ENCODE peak calls at places on chromosomes 13 and 19, in ten cellular contexts. N is AG09319; F is SW 1271; H is fibroblast of mammary gland; P is naive thymus-derived CD4-positive, alpha-beta T cell; U is stimulated activated CD8-positive, alpha-beta memory T cell treated with anti-CD3 and anti-CD28 coated beads, Interleukin-15, amount 100 ng/mL, for 1 hour; Z is effector CD4-positive, alpha-beta T cell; T is NCI-H1436 treated with DMSO at 0.1 percent for 48 hours; L is OCI-LY7; O is fibroblast of the conjunctiva. I is an unnamed sample.

GRCh38 chr19:24142771-24143170 is 55.8 kb downstream of the ZNF254 start:
- DNase-seq in N (no peak), F (no peak), H (no peak), P (no peak), U (no peak), Z (no peak), T (no peak), L (no peak), O (no peak), I (no peak)

GRCh38 chr13:58239774-58240268 is 608.3 kb downstream of the PCDH17 start:
- DNase-seq in N (no peak), F (no peak), H (no peak), P (no peak), U (no peak), Z (no peak), T (no peak), L (no peak), O (no peak), I (no peak)

GRCh38 chr19:44777715-44778347 is at the start of gene CBLC:
- DNase-seq in N (no peak), F (no peak), H (no peak), P (no peak), U (no peak), Z (no peak), T (no peak), L (no peak), O (no peak), I (no peak)

GRCh38 chr13:80030491-80030890 is 310.4 kb downstream of the SPRY2 start:
- DNase-seq in N (no peak), F (peak), H (peak), P (no peak), U (no peak), Z (no peak), T (no peak), L (no peak), O (peak), I (peak)

GRCh38 chr13:37701306-37701705 is 102.7 kb upstream of the POSTN start:
- DNase-seq in N (no peak), F (no peak), H (peak), P (no peak), U (no peak), Z (no peak), T (no peak), L (no peak), O (no peak), I (peak)

GRCh38 chr13:25948910-25949309 is 102.9 kb downstream of the SHISA2 start:
- DNase-seq in N (no peak), F (no peak), H (no peak), P (no peak), U (no peak), Z (no peak), T (no peak), L (no peak), O (no peak), I (no peak)

GRCh38 chr13:67224148-67224846 is 5.8 kb downstream of the PCDH9 start:
- DNase-seq in N (peak), F (peak), H (peak), P (peak), U (no peak), Z (no peak), T (no peak), L (peak), O (peak), I (peak)

GRCh38 chr13:26787961-26788360 is 27.4 kb upstream of the GPR12 start:
- DNase-seq in N (no peak), F (no peak), H (no peak), P (no peak), U (no peak), Z (no peak), T (no peak), L (no peak), O (no peak), I (no peak)

GRCh38 chr19:46218160-46218559 is 11.4 kb upstream of the IGFL1 start:
- DNase-seq in N (no peak), F (no peak), H (peak), P (no peak), U (no peak), Z (no peak), T (no peak), L (peak), O (no peak), I (peak)

GRCh38 chr13:97976551-97977375 is 23.3 kb downstream of the IPO5 start:
- DNase-seq in N (no peak), F (peak), H (no peak), P (peak), U (peak), Z (peak), T (no peak), L (peak), O (no peak), I (no peak)

GRCh38 chr13:51970251-51970793 is 40.9 kb downstream of the ATP7B start:
- DNase-seq in N (no peak), F (no peak), H (no peak), P (peak), U (no peak), Z (no peak), T (no peak), L (no peak), O (no peak), I (no peak)

GRCh38 chr19:49932041-49932451 is 2.7 kb upstream of the NUP62 start:
- DNase-seq in N (no peak), F (no peak), H (no peak), P (no peak), U (no peak), Z (no peak), T (no peak), L (no peak), O (no peak), I (no peak)

GRCh38 chr19:35248310-35249145 is at the start of gene LSR:
- DNase-seq in N (no peak), F (peak), H (no peak), P (peak), U (peak), Z (peak), T (peak), L (peak), O (no peak), I (no peak)

GRCh38 chr13:54029720-54030119 is 1001.1 kb downstream of the OLFM4 start:
- DNase-seq in N (no peak), F (no peak), H (no peak), P (no peak), U (no peak), Z (no peak), T (no peak), L (no peak), O (no peak), I (no peak)

GRCh38 chr19:45348367-45349125 is 8.0 kb downstream of the KLC3 start:
- DNase-seq in N (no peak), F (no peak), H (no peak), P (no peak), U (no peak), Z (no peak), T (no peak), L (no peak), O (no peak), I (no peak)

GRCh38 chr19:56271096-56271495 is 1.5 kb upstream of the EDDM13 start:
- DNase-seq in N (no peak), F (no peak), H (no peak), P (no peak), U (no peak), Z (no peak), T (no peak), L (no peak), O (no peak), I (no peak)

GRCh38 chr13:113736258-113736731 is 22.7 kb upstream of the TMEM255B start:
- DNase-seq in N (no peak), F (no peak), H (no peak), P (no peak), U (no peak), Z (no peak), T (no peak), L (no peak), O (no peak), I (no peak)

GRCh38 chr19:49676136-49676689 is 858 bp upstream of the PRMT1 start:
- DNase-seq in N (peak), F (peak), H (peak), P (no peak), U (peak), Z (no peak), T (no peak), L (peak), O (peak), I (peak)

GRCh38 chr13:113853518-113854237 is 10.2 kb downstream of the GAS6 start:
- DNase-seq in N (no peak), F (no peak), H (peak), P (no peak), U (no peak), Z (no peak), T (no peak), L (no peak), O (no peak), I (no peak)

GRCh38 chr19:41327499-41328156 is 17.7 kb downstream of the CCDC97 start:
- DNase-seq in N (no peak), F (no peak), H (peak), P (peak), U (peak), Z (peak), T (no peak), L (peak), O (no peak), I (peak)

GRCh38 chr19:13784731-13785452 is 10.4 kb upstream of the ZSWIM4 start:
- DNase-seq in N (no peak), F (no peak), H (peak), P (peak), U (peak), Z (peak), T (no peak), L (peak), O (peak), I (peak)

GRCh38 chr19:16398530-16399241 is 73.1 kb downstream of the EPS15L1 start:
- DNase-seq in N (no peak), F (no peak), H (no peak), P (no peak), U (no peak), Z (no peak), T (no peak), L (no peak), O (no peak), I (peak)

GRCh38 chr13:113884821-113885220 is 20.9 kb upstream of the GAS6 start:
- DNase-seq in N (no peak), F (no peak), H (no peak), P (no peak), U (no peak), Z (no peak), T (no peak), L (no peak), O (no peak), I (no peak)

GRCh38 chr19:18062043-18062442 is 24.7 kb downstream of the IL12RB1 start:
- DNase-seq in N (no peak), F (no peak), H (no peak), P (no peak), U (no peak), Z (no peak), T (peak), L (no peak), O (no peak), I (no peak)